ENCODE peak calls at places on chromosomes 1 and 21, in ten cellular contexts. One of them, this sample, is unnamed.
A peak's percentile ranks its signal among the peaks of the same experiment; 100 is the strongest.

GRCh38 chr1:200969726-200970521 is 53.6 kb downstream of the KIF21B start:
- DNase-seq in spleen: no peak
- DNase-seq in kidney: peak; percentile 50
- DNase-seq in A549: no peak
- DNase-seq in OCI-LY7: no peak
- DNase-seq in tibial artery: no peak
- DNase-seq in hepatocyte: no peak
- DNase-seq in AG04450: no peak
- DNase-seq in SK-N-SH: no peak
- DNase-seq in left ventricle myocardium inferior: no peak
- DNase-seq in this sample: no peak

GRCh38 chr1:243939167-243939848 is 89.3 kb upstream of the AKT3 start:
- DNase-seq in spleen: no peak
- DNase-seq in kidney: no peak
- DNase-seq in A549: peak; percentile 59
- DNase-seq in OCI-LY7: no peak
- DNase-seq in tibial artery: no peak
- DNase-seq in hepatocyte: no peak
- DNase-seq in AG04450: no peak
- DNase-seq in SK-N-SH: no peak
- DNase-seq in left ventricle myocardium inferior: no peak
- DNase-seq in this sample: no peak

GRCh38 chr1:10646347-10646861 is 150.0 kb downstream of the CASZ1 start:
- DNase-seq in spleen: no peak
- DNase-seq in kidney: no peak
- DNase-seq in A549: peak; percentile 51
- DNase-seq in OCI-LY7: peak; percentile 8
- DNase-seq in tibial artery: no peak
- DNase-seq in hepatocyte: no peak
- DNase-seq in AG04450: peak; percentile 20
- DNase-seq in SK-N-SH: peak; percentile 75
- DNase-seq in left ventricle myocardium inferior: peak; percentile 70
- DNase-seq in this sample: peak; percentile 78

GRCh38 chr1:68961143-68961542 is 464.3 kb upstream of the DEPDC1 start:
- DNase-seq in spleen: no peak
- DNase-seq in kidney: no peak
- DNase-seq in A549: no peak
- DNase-seq in OCI-LY7: no peak
- DNase-seq in tibial artery: no peak
- DNase-seq in hepatocyte: no peak
- DNase-seq in AG04450: no peak
- DNase-seq in SK-N-SH: no peak
- DNase-seq in left ventricle myocardium inferior: no peak
- DNase-seq in this sample: no peak

GRCh38 chr1:54312874-54313316 is 93.3 kb downstream of the SSBP3 start:
- DNase-seq in spleen: no peak
- DNase-seq in kidney: no peak
- DNase-seq in A549: peak; percentile 18
- DNase-seq in OCI-LY7: no peak
- DNase-seq in tibial artery: no peak
- DNase-seq in hepatocyte: peak; percentile 67
- DNase-seq in AG04450: peak; percentile 30
- DNase-seq in SK-N-SH: peak; percentile 73
- DNase-seq in left ventricle myocardium inferior: peak; percentile 58
- DNase-seq in this sample: peak; percentile 33

GRCh38 chr1:54814148-54814498 is 13.0 kb upstream of the TTC22 start:
- DNase-seq in spleen: no peak
- DNase-seq in kidney: no peak
- DNase-seq in A549: no peak
- DNase-seq in OCI-LY7: no peak
- DNase-seq in tibial artery: no peak
- DNase-seq in hepatocyte: peak; percentile 3
- DNase-seq in AG04450: no peak
- DNase-seq in SK-N-SH: no peak
- DNase-seq in left ventricle myocardium inferior: no peak
- DNase-seq in this sample: no peak

GRCh38 chr1:159430985-159431384 is 1.0 kb upstream of the OR10J4 start:
- DNase-seq in spleen: no peak
- DNase-seq in kidney: no peak
- DNase-seq in A549: no peak
- DNase-seq in OCI-LY7: no peak
- DNase-seq in tibial artery: no peak
- DNase-seq in hepatocyte: no peak
- DNase-seq in AG04450: no peak
- DNase-seq in SK-N-SH: no peak
- DNase-seq in left ventricle myocardium inferior: no peak
- DNase-seq in this sample: no peak

GRCh38 chr1:242198421-242198820 is 199.5 kb upstream of the MAP1LC3C start:
- DNase-seq in spleen: no peak
- DNase-seq in kidney: no peak
- DNase-seq in A549: no peak
- DNase-seq in OCI-LY7: no peak
- DNase-seq in tibial artery: no peak
- DNase-seq in hepatocyte: no peak
- DNase-seq in AG04450: no peak
- DNase-seq in SK-N-SH: no peak
- DNase-seq in left ventricle myocardium inferior: no peak
- DNase-seq in this sample: no peak

GRCh38 chr1:182699673-182700350 is 15.4 kb upstream of the RGS8 start:
- DNase-seq in spleen: no peak
- DNase-seq in kidney: peak; percentile 81
- DNase-seq in A549: no peak
- DNase-seq in OCI-LY7: no peak
- DNase-seq in tibial artery: peak; percentile 76
- DNase-seq in hepatocyte: peak; percentile 23
- DNase-seq in AG04450: no peak
- DNase-seq in SK-N-SH: no peak
- DNase-seq in left ventricle myocardium inferior: no peak
- DNase-seq in this sample: no peak

GRCh38 chr1:200411406-200412257 is 1.8 kb upstream of the ZNF281 start:
- DNase-seq in spleen: no peak
- DNase-seq in kidney: no peak
- DNase-seq in A549: no peak
- DNase-seq in OCI-LY7: no peak
- DNase-seq in tibial artery: no peak
- DNase-seq in hepatocyte: peak; percentile 17
- DNase-seq in AG04450: no peak
- DNase-seq in SK-N-SH: no peak
- DNase-seq in left ventricle myocardium inferior: no peak
- DNase-seq in this sample: no peak

GRCh38 chr21:38486705-38487104 is 11.6 kb downstream of the ERG start:
- DNase-seq in spleen: no peak
- DNase-seq in kidney: no peak
- DNase-seq in A549: no peak
- DNase-seq in OCI-LY7: no peak
- DNase-seq in tibial artery: no peak
- DNase-seq in hepatocyte: no peak
- DNase-seq in AG04450: no peak
- DNase-seq in SK-N-SH: no peak
- DNase-seq in left ventricle myocardium inferior: no peak
- DNase-seq in this sample: no peak

GRCh38 chr1:39890267-39890666 is 7.0 kb upstream of the TRIT1 start:
- DNase-seq in spleen: no peak
- DNase-seq in kidney: no peak
- DNase-seq in A549: no peak
- DNase-seq in OCI-LY7: no peak
- DNase-seq in tibial artery: no peak
- DNase-seq in hepatocyte: no peak
- DNase-seq in AG04450: no peak
- DNase-seq in SK-N-SH: no peak
- DNase-seq in left ventricle myocardium inferior: no peak
- DNase-seq in this sample: no peak

GRCh38 chr1:50352428-50352827 is 70.8 kb downstream of the DMRTA2 start:
- DNase-seq in spleen: no peak
- DNase-seq in kidney: no peak
- DNase-seq in A549: no peak
- DNase-seq in OCI-LY7: no peak
- DNase-seq in tibial artery: no peak
- DNase-seq in hepatocyte: no peak
- DNase-seq in AG04450: no peak
- DNase-seq in SK-N-SH: no peak
- DNase-seq in left ventricle myocardium inferior: no peak
- DNase-seq in this sample: no peak

GRCh38 chr21:37008705-37009104 is 2.2 kb downstream of the RIPPLY3 start:
- DNase-seq in spleen: no peak
- DNase-seq in kidney: no peak
- DNase-seq in A549: no peak
- DNase-seq in OCI-LY7: no peak
- DNase-seq in tibial artery: no peak
- DNase-seq in hepatocyte: no peak
- DNase-seq in AG04450: no peak
- DNase-seq in SK-N-SH: peak; percentile 27
- DNase-seq in left ventricle myocardium inferior: no peak
- DNase-seq in this sample: no peak

GRCh38 chr1:5914676-5915285 is 77.4 kb downstream of the NPHP4 start:
- DNase-seq in spleen: no peak
- DNase-seq in kidney: no peak
- DNase-seq in A549: no peak
- DNase-seq in OCI-LY7: no peak
- DNase-seq in tibial artery: peak; percentile 61
- DNase-seq in hepatocyte: no peak
- DNase-seq in AG04450: no peak
- DNase-seq in SK-N-SH: peak; percentile 45
- DNase-seq in left ventricle myocardium inferior: no peak
- DNase-seq in this sample: no peak

GRCh38 chr1:205516362-205516761 is 11.9 kb downstream of the CDK18 start:
- DNase-seq in spleen: no peak
- DNase-seq in kidney: no peak
- DNase-seq in A549: no peak
- DNase-seq in OCI-LY7: no peak
- DNase-seq in tibial artery: no peak
- DNase-seq in hepatocyte: no peak
- DNase-seq in AG04450: no peak
- DNase-seq in SK-N-SH: no peak
- DNase-seq in left ventricle myocardium inferior: no peak
- DNase-seq in this sample: no peak

GRCh38 chr1:205514211-205515142 is 10.0 kb downstream of the CDK18 start:
- DNase-seq in spleen: no peak
- DNase-seq in kidney: no peak
- DNase-seq in A549: no peak
- DNase-seq in OCI-LY7: no peak
- DNase-seq in tibial artery: no peak
- DNase-seq in hepatocyte: no peak
- DNase-seq in AG04450: no peak
- DNase-seq in SK-N-SH: no peak
- DNase-seq in left ventricle myocardium inferior: no peak
- DNase-seq in this sample: no peak

GRCh38 chr1:205515781-205516253 is 11.3 kb downstream of the CDK18 start:
- DNase-seq in spleen: no peak
- DNase-seq in kidney: peak; percentile 82
- DNase-seq in A549: no peak
- DNase-seq in OCI-LY7: no peak
- DNase-seq in tibial artery: no peak
- DNase-seq in hepatocyte: peak; percentile 39
- DNase-seq in AG04450: no peak
- DNase-seq in SK-N-SH: peak; percentile 82
- DNase-seq in left ventricle myocardium inferior: peak; percentile 52
- DNase-seq in this sample: no peak

GRCh38 chr1:205512059-205513045 is 7.9 kb downstream of the CDK18 start:
- DNase-seq in spleen: no peak
- DNase-seq in kidney: no peak
- DNase-seq in A549: no peak
- DNase-seq in OCI-LY7: no peak
- DNase-seq in tibial artery: peak; percentile 92
- DNase-seq in hepatocyte: no peak
- DNase-seq in AG04450: no peak
- DNase-seq in SK-N-SH: no peak
- DNase-seq in left ventricle myocardium inferior: peak; percentile 53
- DNase-seq in this sample: no peak

GRCh38 chr1:205513774-205514173 is 9.3 kb downstream of the CDK18 start:
- DNase-seq in spleen: no peak
- DNase-seq in kidney: no peak
- DNase-seq in A549: no peak
- DNase-seq in OCI-LY7: no peak
- DNase-seq in tibial artery: no peak
- DNase-seq in hepatocyte: no peak
- DNase-seq in AG04450: no peak
- DNase-seq in SK-N-SH: no peak
- DNase-seq in left ventricle myocardium inferior: no peak
- DNase-seq in this sample: no peak
- H3K27ac ChIP-seq in spleen: peak overlapping the region; percentile 25
- H3K27ac ChIP-seq in kidney: no peak overlapping the region
- H3K27ac ChIP-seq in A549: no peak overlapping the region
- H3K27ac ChIP-seq in OCI-LY7: no peak overlapping the region
- H3K27ac ChIP-seq in tibial artery: peak overlapping the region; percentile 89
- H3K27ac ChIP-seq in hepatocyte: no peak overlapping the region
- H3K27ac ChIP-seq in AG04450: no peak overlapping the region
- H3K27ac ChIP-seq in SK-N-SH: no peak overlapping the region
- H3K27ac ChIP-seq in left ventricle myocardium inferior: peak overlapping the region; percentile 94
- H3K27ac ChIP-seq in this sample: peak overlapping the region; percentile 4

GRCh38 chr1:47401761-47402160 is 14.3 kb upstream of the FOXE3 start:
- DNase-seq in spleen: no peak
- DNase-seq in kidney: no peak
- DNase-seq in A549: no peak
- DNase-seq in OCI-LY7: no peak
- DNase-seq in tibial artery: no peak
- DNase-seq in hepatocyte: no peak
- DNase-seq in AG04450: no peak
- DNase-seq in SK-N-SH: no peak
- DNase-seq in left ventricle myocardium inferior: no peak
- DNase-seq in this sample: no peak
- TF ChIP-seq CTCF in spleen: no peak
- TF ChIP-seq CTCF in kidney: no peak
- TF ChIP-seq CTCF in A549: no peak
- TF ChIP-seq CTCF in OCI-LY7: no peak
- TF ChIP-seq CTCF in tibial artery: no peak
- TF ChIP-seq CTCF in hepatocyte: no peak
- TF ChIP-seq CTCF in AG04450: no peak
- TF ChIP-seq CTCF in SK-N-SH: no peak
- TF ChIP-seq CTCF in left ventricle myocardium inferior: no peak
- TF ChIP-seq CTCF in this sample: no peak

DNA sequence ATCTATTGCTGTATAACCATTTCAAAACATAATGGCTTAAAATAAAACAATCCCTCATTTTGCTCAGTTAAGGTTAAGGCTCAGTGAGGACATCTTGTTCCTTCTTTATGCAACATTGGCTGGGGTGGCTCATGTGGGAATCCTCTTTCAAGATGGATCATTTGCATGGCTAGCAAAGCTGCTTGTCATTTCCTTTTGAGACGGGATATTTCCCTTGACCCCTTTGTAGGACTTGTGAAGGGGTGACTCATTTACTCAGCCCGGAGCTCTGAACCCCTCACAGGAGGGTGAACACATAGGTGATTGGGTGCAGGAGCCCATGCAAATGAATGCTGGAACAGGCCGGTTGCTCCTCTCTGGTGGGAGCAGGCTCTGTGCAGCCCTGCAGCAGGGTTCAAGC is 15.9 kb upstream of the C8A start:
- DNase-seq in spleen: no peak
- DNase-seq in kidney: no peak
- DNase-seq in A549: no peak
- DNase-seq in OCI-LY7: no peak
- DNase-seq in tibial artery: no peak
- DNase-seq in hepatocyte: no peak
- DNase-seq in AG04450: no peak
- DNase-seq in SK-N-SH: no peak
- DNase-seq in left ventricle myocardium inferior: no peak
- DNase-seq in this sample: no peak
- H3K27ac ChIP-seq in spleen: no peak overlapping the region
- H3K27ac ChIP-seq in kidney: no peak overlapping the region
- H3K27ac ChIP-seq in A549: no peak overlapping the region
- H3K27ac ChIP-seq in OCI-LY7: no peak overlapping the region
- H3K27ac ChIP-seq in tibial artery: no peak overlapping the region
- H3K27ac ChIP-seq in hepatocyte: no peak overlapping the region
- H3K27ac ChIP-seq in AG04450: no peak overlapping the region
- H3K27ac ChIP-seq in SK-N-SH: no peak overlapping the region
- H3K27ac ChIP-seq in left ventricle myocardium inferior: no peak overlapping the region
- H3K27ac ChIP-seq in this sample: no peak overlapping the region

GRCh38 chr1:156619582-156619955 is 354 bp downstream of the HAPLN2 start:
- DNase-seq in spleen: no peak
- DNase-seq in kidney: no peak
- DNase-seq in A549: no peak
- DNase-seq in OCI-LY7: no peak
- DNase-seq in tibial artery: no peak
- DNase-seq in hepatocyte: no peak
- DNase-seq in AG04450: no peak
- DNase-seq in SK-N-SH: no peak
- DNase-seq in left ventricle myocardium inferior: no peak
- DNase-seq in this sample: no peak
- TF ChIP-seq CTCF in spleen: no peak
- TF ChIP-seq CTCF in kidney: no peak
- TF ChIP-seq CTCF in A549: no peak
- TF ChIP-seq CTCF in OCI-LY7: no peak
- TF ChIP-seq CTCF in tibial artery: no peak
- TF ChIP-seq CTCF in hepatocyte: no peak
- TF ChIP-seq CTCF in AG04450: no peak
- TF ChIP-seq CTCF in SK-N-SH: peak; percentile 3
- TF ChIP-seq CTCF in left ventricle myocardium inferior: no peak
- TF ChIP-seq CTCF in this sample: no peak

This sample was measured in RWPE1.